ENCODE peak calls at places on chromosomes 12 and 14, in four cellular contexts. I is suprapubic skin, S is heart left ventricle, Z is stomach. E is an unnamed sample.

GRCh38 chr14:93937519-93937918 is 10.4 kb downstream of the FAM181A start:
- DNase-seq in I (no peak), S (peak; percentile 18), Z (no peak), E (no peak)

GRCh38 chr12:24404086-24404815 is 454.8 kb upstream of the SOX5 start:
- DNase-seq in I (no peak), S (no peak), Z (no peak), E (no peak)

GRCh38 chr12:524167-524951 is 64.6 kb downstream of the B4GALNT3 start:
- DNase-seq in I (no peak), S (no peak), Z (peak; percentile 65), E (peak; percentile 83)

GRCh38 chr12:52778833-52779232 is 1.7 kb upstream of the KRT76 start:
- DNase-seq in I (no peak), S (no peak), Z (no peak), E (no peak)

GRCh38 chr12:124835652-124836410 is 27.8 kb downstream of the SCARB1 start:
- DNase-seq in I (no peak), S (no peak), Z (no peak), E (no peak)

GRCh38 chr14:101087614-101088394 is 184.3 kb upstream of the RTL1 start:
- DNase-seq in I (peak; percentile 45), S (no peak), Z (peak; percentile 7), E (peak; percentile 7)

GRCh38 chr14:69281450-69282169 is 21.7 kb downstream of the GALNT16 start:
- DNase-seq in I (no peak), S (peak; percentile 73), Z (no peak), E (no peak)

GRCh38 chr14:50312734-50313054 is 570 bp downstream of the DMAC2L start:
- DNase-seq in I (no peak), S (no peak), Z (no peak), E (no peak)

GRCh38 chr14:91281346-91281745 is 36.8 kb upstream of the GPR68 start:
- DNase-seq in I (no peak), S (no peak), Z (no peak), E (no peak)

GRCh38 chr12:1993341-1993740 is 10.9 kb downstream of the DCP1B start:
- DNase-seq in I (no peak), S (no peak), Z (no peak), E (no peak)

GRCh38 chr12:10673660-10674384 is at the start of gene STYK1:
- DNase-seq in I (peak; percentile 70), S (peak; percentile 24), Z (peak; percentile 85), E (peak; percentile 38)

GRCh38 chr12:16012086-16012485 is 101.0 kb downstream of the DERA start:
- DNase-seq in I (no peak), S (peak; percentile 60), Z (peak; percentile 45), E (no peak)

GRCh38 chr12:570949-571794 is 92.1 kb downstream of the NINJ2 start:
- DNase-seq in I (peak; percentile 92), S (peak; percentile 86), Z (peak; percentile 83), E (peak; percentile 89)

GRCh38 chr12:123097521-123098084 is 53.3 kb downstream of the PITPNM2 start:
- DNase-seq in I (no peak), S (peak; percentile 90), Z (peak; percentile 28), E (peak; percentile 91)

GRCh38 chr12:64753427-64753826 is 5.8 kb downstream of the GNS start:
- DNase-seq in I (no peak), S (no peak), Z (no peak), E (no peak)

GRCh38 chr12:92543359-92543758 is 159.4 kb upstream of the PLEKHG7 start:
- DNase-seq in I (no peak), S (no peak), Z (peak; percentile 44), E (no peak)

GRCh38 chr14:71668942-71669341 is 263.3 kb upstream of the RGS6 start:
- DNase-seq in I (no peak), S (no peak), Z (no peak), E (no peak)

GRCh38 chr14:101184104-101184455 is 280.6 kb upstream of the RTL1 start:
- DNase-seq in I (no peak), S (no peak), Z (peak; percentile 10), E (peak; percentile 41)

GRCh38 chr14:56143025-56143424 is 24.8 kb downstream of the PELI2 start:
- DNase-seq in I (no peak), S (no peak), Z (no peak), E (no peak)

GRCh38 chr14:100448376-100448775 is 125.2 kb downstream of the SLC25A47 start:
- DNase-seq in I (no peak), S (no peak), Z (no peak), E (no peak)

GRCh38 chr14:72023128-72024042 is 91.2 kb downstream of the RGS6 start:
- DNase-seq in I (no peak), S (no peak), Z (no peak), E (no peak)

GRCh38 chr12:68080577-68080976 is 79.0 kb downstream of the IFNG start:
- DNase-seq in I (no peak), S (no peak), Z (no peak), E (no peak)

GRCh38 chr14:40417777-40418401 is 985.7 kb upstream of the FBXO33 start:
- DNase-seq in I (no peak), S (no peak), Z (peak; percentile 25), E (peak; percentile 16)

GRCh38 chr14:74618078-74618952 is 6.3 kb upstream of the LTBP2 start:
- DNase-seq in I (no peak), S (peak; percentile 41), Z (peak; percentile 48), E (no peak)

GRCh38 chr12:59134750-59135149 is 214.4 kb upstream of the LRIG3 start:
- DNase-seq in I (no peak), S (no peak), Z (no peak), E (no peak)

DNA sequence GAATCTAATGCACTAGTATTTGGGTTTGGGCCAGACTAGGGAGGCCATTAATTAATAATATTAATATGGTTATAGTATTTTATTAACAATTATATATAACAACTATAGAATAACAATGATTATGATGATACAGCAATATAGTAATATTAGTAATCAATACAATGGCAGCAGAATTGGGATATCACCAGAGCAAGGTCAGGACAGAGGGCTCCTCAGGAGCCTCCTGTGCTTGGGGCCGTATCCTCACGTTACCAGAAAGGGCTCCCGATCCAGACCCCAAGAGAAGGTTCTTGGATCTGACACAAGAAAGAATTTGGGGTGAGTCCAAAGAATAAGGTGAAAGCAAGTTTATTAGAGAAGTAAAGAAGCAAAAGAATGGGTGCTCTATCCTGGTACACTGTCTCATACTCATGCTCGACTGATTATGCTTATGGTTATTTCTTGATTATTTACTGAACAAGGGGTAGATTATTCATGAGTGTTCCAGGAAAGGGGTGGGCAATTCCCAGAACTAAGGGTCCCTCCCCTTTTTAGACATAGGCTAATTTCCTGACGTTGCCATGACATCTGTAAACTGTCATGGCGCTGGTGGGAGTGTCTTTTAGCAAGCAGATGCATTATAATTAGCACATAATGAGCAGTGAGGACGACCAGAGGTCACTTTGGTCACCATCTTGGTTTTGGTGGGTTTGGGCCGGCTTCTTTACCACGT is 61.6 kb downstream of the RIN3 start:
- DNase-seq in I (no peak), S (no peak), Z (no peak), E (no peak)
- TF ChIP-seq POLR2A in I (no peak), S (no peak), Z (no peak), E (no peak)

GRCh38 chr12:54169036-54169435 is 19.7 kb downstream of the SMUG1 start:
- DNase-seq in I (no peak), S (no peak), Z (no peak), E (no peak)
- H3K27me3 ChIP-seq in I (no peaks in the 10 kb centered on the region), S (peaks cover 41% of the 10 kb centered on the region), Z (no peaks in the 10 kb centered on the region), E (peaks cover 7% of the 10 kb centered on the region)

DNA sequence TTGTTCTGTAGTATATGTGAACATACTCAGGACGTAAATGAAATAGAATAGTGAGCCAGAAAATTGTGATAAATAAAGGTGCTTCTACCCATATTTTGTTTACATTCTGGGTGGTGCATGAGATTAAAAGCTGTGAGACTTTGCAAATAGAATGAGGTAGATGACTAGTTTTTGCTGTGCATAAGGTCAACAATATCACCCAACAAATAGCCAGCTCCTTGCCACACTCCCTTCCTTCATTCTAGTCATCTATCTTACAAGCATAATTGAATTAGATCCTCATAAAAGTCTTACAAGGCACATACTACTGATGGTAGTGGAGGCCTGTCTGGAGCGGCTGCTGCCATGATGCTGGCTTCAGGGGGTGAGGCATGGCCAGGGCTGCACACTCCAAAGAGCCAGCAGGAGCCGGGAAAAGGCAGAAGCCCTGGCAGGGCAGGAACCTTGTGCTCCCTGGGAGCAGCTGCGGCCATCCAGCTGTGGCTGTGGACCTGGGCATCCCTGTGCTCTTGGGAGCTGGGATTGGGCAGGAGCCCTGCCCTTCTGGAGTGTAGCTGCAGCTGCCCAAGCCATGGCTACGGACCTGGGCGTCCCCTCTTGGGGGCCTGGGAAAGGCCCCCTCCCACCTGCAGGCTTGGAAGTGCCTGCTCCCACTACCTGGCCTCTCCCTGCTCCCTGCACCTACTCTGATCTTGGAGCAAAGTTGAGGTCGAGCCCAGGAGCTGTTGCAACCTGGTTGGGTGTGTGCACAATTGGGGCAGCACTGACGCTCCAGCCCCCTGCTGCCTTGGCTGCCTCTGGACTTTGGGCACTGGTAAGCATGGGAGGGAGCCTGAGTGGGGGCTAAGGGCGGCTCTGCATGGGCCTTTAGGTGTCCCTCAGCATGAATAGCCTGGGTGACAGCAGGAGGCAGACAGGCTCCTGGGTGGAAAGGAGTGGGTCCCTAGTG is 112.8 kb downstream of the DACT1 start:
- DNase-seq in I (no peak), S (no peak), Z (no peak), E (no peak)
- H3K4me1 ChIP-seq in I (peaks cover 38% of the 10 kb centered on the region), S (peaks cover 11% of the 10 kb centered on the region), Z (peaks cover 65% of the 10 kb centered on the region), E (peaks cover 41% of the 10 kb centered on the region)

DNA sequence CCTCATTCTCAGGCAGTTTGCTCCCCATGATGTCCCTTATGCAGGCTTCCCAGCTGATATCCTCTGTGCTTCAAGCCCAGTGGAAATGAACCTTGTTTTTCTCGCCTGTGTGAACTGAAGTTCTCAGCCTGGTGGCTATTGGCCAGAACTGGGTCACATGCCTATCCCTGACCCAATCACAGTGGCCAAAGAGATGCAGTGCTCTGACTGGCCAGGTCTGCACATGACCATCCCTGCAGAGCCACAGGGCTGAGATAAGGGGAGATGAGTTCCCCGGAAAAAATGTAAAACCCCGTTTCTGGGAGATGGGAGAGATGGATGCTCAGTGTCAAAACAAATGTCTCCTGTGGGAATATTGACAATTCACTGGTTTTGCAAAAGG is 34.7 kb upstream of the FZD10 start:
- DNase-seq in I (no peak), S (peak; percentile 54), Z (no peak), E (peak; percentile 50)
- TF ChIP-seq POLR2A in I (no peak), S (no peak), Z (no peak), E (no peak)

DNA sequence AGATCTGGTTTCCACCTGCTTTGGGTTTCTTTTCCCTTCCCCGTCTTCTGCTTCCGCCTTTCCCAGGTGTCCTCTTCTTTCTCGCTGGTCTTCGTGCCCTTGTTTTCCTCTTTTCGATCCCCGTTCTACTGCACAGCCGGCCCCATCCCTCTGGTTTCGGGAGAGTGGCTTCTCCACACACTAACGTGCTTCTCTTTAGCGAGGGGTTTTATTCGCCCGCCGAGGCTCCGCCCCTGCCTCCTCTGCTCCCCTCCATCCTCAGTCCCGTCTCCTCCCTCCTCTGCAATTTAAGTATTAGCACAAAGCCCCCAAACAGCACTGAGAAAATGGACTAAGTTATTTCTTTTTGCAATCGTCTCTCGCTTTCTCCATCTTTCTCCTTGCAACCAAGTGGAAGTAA is at the start of gene SLC7A8:
- DNase-seq in I (peak; percentile 77), S (peak; percentile 55), Z (peak; percentile 71), E (peak; percentile 61)
- H3K27me3 ChIP-seq in I (peaks cover 4% of the 10 kb centered on the region), S (peaks cover 9% of the 10 kb centered on the region), Z (no peaks in the 10 kb centered on the region), E (no peaks in the 10 kb centered on the region)

DNA sequence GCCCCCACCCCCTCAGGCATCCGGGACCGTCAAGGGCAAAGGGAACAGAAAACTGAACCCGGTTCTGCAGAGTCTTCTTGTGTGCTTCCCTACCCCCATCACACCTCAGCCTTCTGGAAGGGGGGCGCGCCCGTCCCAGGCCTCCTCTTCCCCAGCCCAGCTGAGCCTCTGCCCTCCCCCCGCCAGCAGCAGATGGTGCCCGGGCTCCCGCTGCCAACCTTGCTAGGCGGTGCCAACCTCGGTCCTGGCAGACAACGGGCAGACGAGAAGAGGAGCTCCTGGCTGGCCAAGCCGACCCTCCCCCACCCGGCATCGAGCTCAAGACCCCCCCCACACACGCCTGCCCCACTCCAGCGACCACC is 8.7 kb downstream of the STAC3 start:
- DNase-seq in I (peak; percentile 77), S (peak; percentile 70), Z (peak; percentile 58), E (no peak)
- H3K4me1 ChIP-seq in I (peaks cover 68% of the 10 kb centered on the region), S (peaks cover 62% of the 10 kb centered on the region), Z (peaks cover 70% of the 10 kb centered on the region), E (peaks cover 30% of the 10 kb centered on the region)

GRCh38 chr14:105058521-105059034 is 6.7 kb downstream of the GPR132 start:
- DNase-seq in I (peak; percentile 51), S (no peak), Z (no peak), E (no peak)
- TF ChIP-seq POLR2A in I (no peak), S (no peak), Z (no peak), E (no peak)